ENCODE peak calls at places on chromosomes 4 and X, in four cellular contexts. P, J, M and U are unnamed samples.

GRCh38 chr4:70601422-70602039 is 9.5 kb downstream of the AMBN start:
- DNase-seq in P (peak), J (peak), M (peak), U (no peak)

GRCh38 chr4:924107-925096 is 7.7 kb downstream of the GAK start:
- DNase-seq in P (no peak), J (no peak), M (peak), U (no peak)

GRCh38 chrX:38232287-38232686 is 11.6 kb upstream of the SRPX start:
- DNase-seq in P (no peak), J (no peak), M (no peak), U (no peak)

GRCh38 chr4:6943870-6944195 is 34.2 kb downstream of the TBC1D14 start:
- DNase-seq in P (no peak), J (no peak), M (no peak), U (no peak)

GRCh38 chr4:56264861-56265260 is 122.4 kb downstream of the AASDH start:
- DNase-seq in P (no peak), J (no peak), M (no peak), U (no peak)

GRCh38 chr4:108881190-108881589 is 118.3 kb upstream of the ETNPPL start:
- DNase-seq in P (no peak), J (no peak), M (peak), U (no peak)

GRCh38 chrX:130082244-130083106 is 27.8 kb downstream of the ELF4 start:
- DNase-seq in P (no peak), J (peak), M (peak), U (no peak)

GRCh38 chrX:120244395-120244734 is 6.2 kb upstream of the ZBTB33 start:
- DNase-seq in P (no peak), J (no peak), M (no peak), U (no peak)

GRCh38 chr4:7325541-7325940 is 109.2 kb downstream of the PSAPL1 start:
- DNase-seq in P (no peak), J (no peak), M (no peak), U (no peak)

GRCh38 chrX:66680451-66680850 is 41.6 kb upstream of the EDA2R start:
- DNase-seq in P (no peak), J (no peak), M (peak), U (no peak)

GRCh38 chr4:176207839-176208238 is 12.5 kb upstream of the SPATA4 start:
- DNase-seq in P (no peak), J (no peak), M (no peak), U (no peak)

GRCh38 chr4:164706675-164707074 is 47.3 kb upstream of the SMIM31 start:
- DNase-seq in P (no peak), J (no peak), M (no peak), U (no peak)

GRCh38 chr4:17315459-17315858 is 196.4 kb downstream of the QDPR start:
- DNase-seq in P (no peak), J (no peak), M (no peak), U (no peak)

GRCh38 chr4:112361181-112361791 is 64.1 kb downstream of the ALPK1 start:
- DNase-seq in P (peak), J (no peak), M (peak), U (no peak)

GRCh38 chr4:23153076-23153475 is 460.3 kb downstream of the GBA3 start:
- DNase-seq in P (no peak), J (no peak), M (no peak), U (no peak)

GRCh38 chrX:39309018-39309620 is 507.9 kb downstream of the MID1IP1 start:
- DNase-seq in P (no peak), J (no peak), M (peak), U (no peak)

GRCh38 chr4:43886196-43886595 is 562.4 kb downstream of the KCTD8 start:
- DNase-seq in P (no peak), J (no peak), M (no peak), U (no peak)

GRCh38 chr4:113756005-113756410 is 5.5 kb downstream of the CAMK2D start:
- DNase-seq in P (no peak), J (no peak), M (peak), U (no peak)

GRCh38 chr4:113757486-113757885 is 4.1 kb downstream of the CAMK2D start:
- DNase-seq in P (no peak), J (no peak), M (no peak), U (no peak)

GRCh38 chr4:113760094-113760851 is 1.3 kb downstream of the CAMK2D start:
- DNase-seq in P (no peak), J (peak), M (peak), U (no peak)

GRCh38 chr4:113759696-113760093 is 1.8 kb downstream of the CAMK2D start:
- DNase-seq in P (no peak), J (no peak), M (no peak), U (no peak)

DNA sequence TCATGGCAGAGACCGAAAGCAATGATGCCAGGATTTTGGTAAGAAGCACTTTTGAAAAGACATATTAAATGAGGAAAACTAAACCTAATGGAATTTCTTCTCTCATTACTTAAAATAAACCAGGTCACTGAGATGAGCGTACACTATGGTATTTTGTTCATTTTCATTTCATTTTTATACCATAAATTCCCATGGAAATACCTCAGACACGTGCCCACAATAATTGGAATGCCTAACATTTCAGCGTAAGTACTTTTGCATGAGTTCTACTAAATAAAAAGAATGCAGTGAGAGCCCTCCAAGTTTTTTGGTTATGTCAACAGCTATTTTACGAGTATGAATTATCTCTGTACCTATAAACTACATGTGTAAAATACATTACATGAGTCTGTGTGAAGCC is 3.2 kb downstream of the CAMK2D start:
- DNase-seq in P (no peak), J (no peak), M (peak), U (no peak)
- H3K4me3 ChIP-seq in P (no peak), J (peak), M (no peak), U (no peak)

GRCh38 chr4:147057631-147057980 is 111.9 kb upstream of the TTC29 start:
- DNase-seq in P (no peak), J (no peak), M (peak), U (no peak)
- H3K4me3 ChIP-seq in P (no peak), J (peak), M (peak), U (peak)

DNA sequence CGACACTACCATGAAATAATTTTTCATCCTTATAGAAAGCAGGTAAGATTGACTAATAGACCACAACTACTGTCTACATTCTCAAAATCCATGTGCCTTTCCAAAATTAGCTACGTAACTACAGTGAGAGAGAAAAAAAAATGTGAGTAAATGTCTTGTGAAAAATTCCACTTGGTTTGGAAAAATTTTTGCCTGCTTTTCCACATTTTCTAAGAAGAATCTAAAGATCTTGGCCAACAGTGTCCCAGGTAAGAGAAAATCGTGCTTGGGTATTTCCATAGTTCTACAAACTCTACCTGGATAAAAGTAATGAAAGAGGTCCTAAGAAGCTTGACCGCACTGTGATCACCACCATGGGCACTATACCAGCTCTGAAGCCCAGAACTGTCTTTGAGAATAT is 1.4 kb upstream of the CLCN3 start:
- DNase-seq in P (no peak), J (no peak), M (no peak), U (no peak)
- H3K4me3 ChIP-seq in P (no peak), J (no peak), M (no peak), U (peak)

GRCh38 chrX:989959-990510 is 222.4 kb downstream of the CRLF2 start:
- DNase-seq in P (no peak), J (peak), M (peak), U (peak)
- H3K4me3 ChIP-seq in P (no peak), J (no peak), M (peak), U (peak)

GRCh38 chrX:57595381-57595811 is 3.6 kb downstream of the ZXDB start:
- DNase-seq in P (no peak), J (no peak), M (peak), U (no peak)

DNA sequence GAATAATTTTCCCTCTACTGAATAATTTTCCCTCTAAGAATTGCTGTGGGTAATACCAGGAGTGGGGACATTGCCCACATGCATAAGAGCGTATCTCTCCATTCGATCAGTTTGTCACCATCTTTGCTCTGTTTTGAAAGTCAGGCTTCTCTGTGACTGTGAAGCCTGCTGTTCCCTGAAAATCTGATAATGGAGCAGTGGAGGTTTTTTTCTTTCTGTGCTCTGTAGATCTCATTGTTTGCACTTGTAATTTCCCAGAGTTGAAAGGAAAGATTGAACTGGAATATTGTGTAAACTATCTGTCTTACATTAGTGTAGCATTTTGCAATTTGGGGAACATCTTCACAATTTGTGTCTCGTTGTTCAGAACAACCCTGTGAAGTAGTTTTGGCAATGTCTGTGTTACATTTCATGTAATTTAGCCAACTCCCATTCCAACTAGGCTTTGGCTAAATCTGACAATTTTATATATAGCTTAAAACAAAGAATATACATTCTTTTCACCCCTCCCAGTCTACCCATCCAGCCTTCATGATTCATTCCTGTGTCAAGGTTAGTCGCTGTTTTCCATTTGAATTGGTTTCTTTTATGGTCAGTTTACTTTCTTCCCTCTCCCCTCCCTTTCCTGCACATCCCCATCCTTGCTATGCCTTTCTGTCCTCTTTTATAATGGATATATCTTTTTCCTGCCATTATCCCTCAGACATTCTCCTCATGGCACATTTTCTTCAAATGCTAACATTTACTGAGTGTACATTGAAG is 4.5 kb downstream of the ZXDB start:
- DNase-seq in P (no peak), J (no peak), M (no peak), U (no peak)
- H3K4me3 ChIP-seq in P (no peak), J (no peak), M (peak), U (peak)

GRCh38 chr4:167232805-167233522 is 1.3 kb downstream of the SPOCK3 start:
- DNase-seq in P (no peak), J (no peak), M (no peak), U (no peak)
- H3K4me3 ChIP-seq in P (peak), J (no peak), M (no peak), U (no peak)

GRCh38 chr4:147714575-147715401 is 17.1 kb upstream of the ARHGAP10 start:
- DNase-seq in P (no peak), J (no peak), M (peak), U (no peak)
- H3K4me3 ChIP-seq in P (no peak), J (no peak), M (no peak), U (no peak)

DNA sequence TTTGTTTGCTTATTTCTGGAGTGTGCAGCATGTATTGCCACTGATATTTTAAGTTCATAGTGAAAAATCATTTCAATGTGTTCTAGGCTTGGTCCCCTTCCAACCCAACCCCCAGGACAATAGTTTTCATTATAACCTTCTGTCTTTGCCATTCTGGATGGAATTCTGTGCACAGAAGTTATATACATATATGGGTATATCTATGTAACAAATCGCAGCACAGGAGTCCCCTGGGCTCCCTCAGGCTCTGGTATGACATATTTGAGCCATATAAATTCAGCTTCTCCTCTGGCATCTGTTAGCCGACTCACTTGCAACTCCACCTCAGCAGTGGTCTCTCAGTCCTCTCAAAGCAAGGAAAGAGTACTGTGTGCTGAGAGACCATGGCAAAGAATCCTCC is at the start of gene TNMD:
- DNase-seq in P (no peak), J (no peak), M (no peak), U (no peak)
- H3K4me3 ChIP-seq in P (no peak), J (no peak), M (no peak), U (no peak)